ENCODE peak calls at places on chromosome 17, in five cellular contexts. H, L, V, K and X are unnamed samples. For H3K9me3, the result is how much of the 10 kb centered on the place peaks cover.

GRCh38 chr17:56832446-56832845 is 1.3 kb downstream of the C17orf67 start:
- DNase-seq in H (no peak), L (no peak), V (peak), K (no peak), X (no peak)

GRCh38 chr17:32486701-32487459 is at the start of gene CDK5R1:
- DNase-seq in H (peak), L (peak), V (peak), K (peak), X (peak)

GRCh38 chr17:72539981-72540897 is 419.4 kb downstream of the SOX9 start:
- DNase-seq in H (peak), L (peak), V (peak), K (peak), X (peak)

GRCh38 chr17:55157165-55157564 is 107.6 kb upstream of the HLF start:
- DNase-seq in H (no peak), L (peak), V (peak), K (no peak), X (no peak)

GRCh38 chr17:49508061-49508865 is 13.2 kb downstream of the NGFR start:
- DNase-seq in H (peak), L (no peak), V (no peak), K (peak), X (peak)

GRCh38 chr17:46162871-46163270 is 30.4 kb downstream of the KANSL1 start:
- DNase-seq in H (no peak), L (no peak), V (no peak), K (no peak), X (no peak)

GRCh38 chr17:17034496-17035066 is 7.7 kb upstream of the MPRIP start:
- DNase-seq in H (no peak), L (no peak), V (no peak), K (no peak), X (no peak)

GRCh38 chr17:29389994-29390855 is at the start of gene TAOK1:
- DNase-seq in H (peak), L (peak), V (peak), K (peak), X (peak)

GRCh38 chr17:41230094-41230493 is 2.2 kb upstream of the KRTAP9-3 start:
- DNase-seq in H (no peak), L (no peak), V (no peak), K (no peak), X (no peak)

GRCh38 chr17:50358177-50358576 is 12.3 kb downstream of the XYLT2 start:
- DNase-seq in H (no peak), L (no peak), V (no peak), K (no peak), X (no peak)

GRCh38 chr17:78532311-78532710 is 44.9 kb downstream of the DNAH17 start:
- DNase-seq in H (no peak), L (no peak), V (no peak), K (no peak), X (peak)

GRCh38 chr17:66248285-66248684 is 19.1 kb upstream of the APOH start:
- DNase-seq in H (no peak), L (no peak), V (no peak), K (no peak), X (no peak)

GRCh38 chr17:61459434-61459809 is 7.2 kb downstream of the TBX4 start:
- DNase-seq in H (no peak), L (no peak), V (no peak), K (no peak), X (no peak)

GRCh38 chr17:3622977-3623594 is 13.0 kb downstream of the SHPK start:
- DNase-seq in H (no peak), L (no peak), V (no peak), K (no peak), X (no peak)

GRCh38 chr17:38333635-38334295 is 10.0 kb downstream of the GPR179 start:
- DNase-seq in H (peak), L (no peak), V (peak), K (peak), X (no peak)

GRCh38 chr17:4161179-4161559 is 18.2 kb downstream of the CYB5D2 start:
- DNase-seq in H (no peak), L (peak), V (peak), K (no peak), X (peak)

GRCh38 chr17:65559802-65560627 is 1.4 kb downstream of the AXIN2 start:
- DNase-seq in H (no peak), L (no peak), V (no peak), K (peak), X (no peak)

GRCh38 chr17:69406906-69407305 is 7.6 kb upstream of the MAP2K6 start:
- DNase-seq in H (no peak), L (peak), V (no peak), K (no peak), X (no peak)

GRCh38 chr17:76579281-76579680 is 6.4 kb downstream of the ST6GALNAC2 start:
- DNase-seq in H (no peak), L (no peak), V (no peak), K (no peak), X (no peak)

GRCh38 chr17:7465481-7466275 is 13.8 kb downstream of the ZBTB4 start:
- DNase-seq in H (no peak), L (no peak), V (no peak), K (no peak), X (no peak)
- H3K23ac ChIP-seq in H (peak), L (no peak), V (no peak), K (no peak), X (no peak)

DNA sequence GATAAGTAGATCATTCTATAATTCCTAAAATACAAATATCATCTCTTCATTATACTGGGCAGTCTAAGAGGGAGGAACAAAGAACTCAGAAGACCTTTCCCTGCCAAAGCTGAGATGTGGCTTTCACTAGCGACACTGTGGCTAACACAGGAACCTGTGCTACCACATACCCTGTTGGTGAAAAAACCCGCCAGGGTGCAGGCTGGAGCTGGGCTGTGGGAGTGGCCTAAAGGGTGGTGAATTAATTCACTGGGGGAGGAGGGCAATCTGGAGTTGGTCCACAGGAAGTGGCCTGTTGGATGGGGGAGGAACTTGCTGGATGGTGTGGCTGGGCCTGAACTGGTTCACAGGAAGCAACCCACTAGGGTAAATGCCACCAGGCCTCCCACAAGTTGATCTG is 7.4 kb downstream of the ZNF594 start:
- DNase-seq in H (no peak), L (no peak), V (no peak), K (no peak), X (no peak)
- H3K9me3 ChIP-seq in H (half or more), L (half or more), V (half or more), K (half or more), X (under half)

GRCh38 chr17:39701012-39701783 is 1.3 kb downstream of the ERBB2 start:
- DNase-seq in H (no peak), L (no peak), V (no peak), K (no peak), X (no peak)
- H3K4me3 ChIP-seq in H (peak), L (peak), V (peak), K (peak), X (peak)

GRCh38 chr17:10845388-10845751 is 7.5 kb upstream of the PIRT start:
- DNase-seq in H (no peak), L (no peak), V (no peak), K (no peak), X (no peak)

GRCh38 chr17:10842658-10843057 is 4.8 kb upstream of the PIRT start:
- DNase-seq in H (no peak), L (no peak), V (no peak), K (no peak), X (no peak)

GRCh38 chr17:10843806-10844205 is 5.9 kb upstream of the PIRT start:
- DNase-seq in H (no peak), L (no peak), V (no peak), K (peak), X (no peak)

DNA sequence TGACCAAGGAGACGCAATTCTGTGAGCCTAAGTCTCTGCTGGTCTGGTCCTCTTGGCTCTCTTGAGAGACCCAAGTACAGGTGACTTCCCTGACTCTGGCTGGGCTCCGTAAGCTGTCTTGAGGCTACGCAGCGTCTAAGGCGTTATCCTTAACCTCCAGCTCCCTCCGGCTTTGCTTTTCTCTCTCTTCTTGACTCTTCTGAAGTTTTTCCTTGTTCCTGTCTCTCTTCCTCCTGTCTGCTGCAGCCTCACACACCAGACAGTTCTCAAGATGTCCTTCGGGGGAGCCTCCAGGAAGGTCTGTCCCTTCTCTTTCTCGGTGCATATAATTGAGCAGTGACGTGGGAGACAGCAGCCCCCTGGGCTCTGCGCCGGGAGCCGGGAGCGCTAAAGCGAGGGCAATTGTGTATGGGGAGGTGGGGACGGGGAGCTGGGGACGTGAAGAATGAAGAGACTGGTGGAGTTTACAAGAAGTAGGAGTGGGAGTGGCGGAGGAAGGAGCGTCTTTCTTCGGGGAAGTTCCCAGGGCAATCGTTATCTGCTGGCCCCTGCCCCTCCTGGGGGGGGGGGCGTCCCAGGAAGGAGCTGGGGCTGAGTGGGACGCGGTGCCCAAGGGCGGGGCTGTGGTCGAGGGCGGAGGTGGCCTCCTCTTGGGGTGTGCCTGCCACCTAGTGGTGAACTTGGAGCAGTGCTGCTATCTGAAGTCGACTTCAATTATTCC is 6.9 kb upstream of the PIRT start:
- DNase-seq in H (peak), L (peak), V (peak), K (peak), X (peak)
- H3K23ac ChIP-seq in H (peak), L (no peak), V (no peak), K (no peak), X (no peak)